ENCODE peak calls at places on chromosomes 6 and 20, in six cellular contexts. P is GM19239, E is epithelial cell of prostate, S is skeletal muscle cell, O is tibial artery, Z is right lobe of liver. Y is an unnamed sample.

GRCh38 chr6:18118330-18118729 is 4.1 kb downstream of the NHLRC1 start:
- DNase-seq in Z (peak), S (no peak), P (no peak), E (no peak), O (no peak), Y (no peak)

GRCh38 chr20:59778615-59779200 is 154.7 kb downstream of the SYCP2 start:
- DNase-seq in Z (no peak), O (peak), P (no peak), S (no peak), E (no peak), Y (no peak)

GRCh38 chr6:151254451-151255081 is 14.8 kb downstream of the AKAP12 start:
- DNase-seq in Z (no peak), E (no peak), P (no peak), S (no peak), O (no peak), Y (peak)

GRCh38 chr6:89781070-89782034 is 38.2 kb downstream of the MDN1 start:
- DNase-seq in S (no peak), P (no peak), O (no peak), Z (peak), E (no peak), Y (no peak)

GRCh38 chr6:107330190-107330589 is 129.2 kb downstream of the PDSS2 start:
- DNase-seq in E (peak), S (no peak), Z (no peak), O (no peak), P (peak), Y (no peak)

GRCh38 chr6:25025919-25026301 is 90.2 kb upstream of the RIPOR2 start:
- DNase-seq in Z (no peak), O (no peak), S (no peak), E (no peak), P (no peak), Y (no peak)

GRCh38 chr6:85810558-85810957 is 167.9 kb upstream of the SYNCRIP start:
- DNase-seq in P (no peak), Z (no peak), E (no peak), S (no peak), O (no peak), Y (no peak)

GRCh38 chr20:44572551-44573500 is 9.6 kb upstream of the PKIG start:
- DNase-seq in E (peak), O (peak), S (peak), P (no peak), Z (no peak), Y (peak)

GRCh38 chr6:45420909-45421699 is 43.4 kb upstream of the SUPT3H start:
- DNase-seq in Z (no peak), E (no peak), P (no peak), O (no peak), S (no peak), Y (no peak)

GRCh38 chr6:169490830-169491229 is 211.0 kb downstream of the WDR27 start:
- DNase-seq in E (no peak), S (no peak), P (no peak), O (no peak), Z (no peak), Y (peak)

GRCh38 chr6:43089874-43090556 is 13.9 kb downstream of the PTK7 start:
- DNase-seq in Z (no peak), S (no peak), O (no peak), P (no peak), E (no peak), Y (no peak)

GRCh38 chr20:43746344-43747137 is 19.7 kb upstream of the GTSF1L start:
- DNase-seq in E (no peak), P (no peak), O (no peak), Z (no peak), S (no peak), Y (no peak)

GRCh38 chr6:104595315-104595820 is 264.4 kb downstream of the HACE1 start:
- DNase-seq in Z (no peak), O (no peak), P (no peak), E (no peak), S (no peak), Y (peak)

GRCh38 chr20:19074828-19075516 is 137.5 kb upstream of the SLC24A3 start:
- DNase-seq in O (no peak), E (no peak), S (no peak), P (peak), Z (peak), Y (no peak)

GRCh38 chr6:28565823-28566526 is 40.3 kb downstream of the GPX5 start:
- DNase-seq in S (no peak), P (no peak), E (no peak), O (no peak), Z (no peak), Y (no peak)

GRCh38 chr6:27777614-27778355 is 134.4 kb downstream of the OR2B2 start:
- DNase-seq in E (no peak), Z (no peak), P (no peak), O (no peak), S (no peak), Y (no peak)

GRCh38 chr20:59650418-59650817 is 46.1 kb downstream of the PHACTR3 start:
- DNase-seq in Z (no peak), P (no peak), O (no peak), E (no peak), S (no peak), Y (no peak)

GRCh38 chr6:150967910-150968309 is 102.4 kb downstream of the MTHFD1L start:
- DNase-seq in E (no peak), S (no peak), O (no peak), P (no peak), Z (no peak), Y (no peak)

GRCh38 chr20:63112491-63113219 is 103.3 kb downstream of the YTHDF1 start:
- DNase-seq in P (no peak), E (no peak), Z (no peak), S (no peak), O (no peak), Y (no peak)

GRCh38 chr20:59577037-59577808 is 27.1 kb upstream of the PHACTR3 start:
- DNase-seq in O (peak), S (no peak), E (no peak), Z (no peak), P (no peak), Y (no peak)

GRCh38 chr6:165488624-165489295 is 174.3 kb downstream of the PDE10A start:
- DNase-seq in O (no peak), S (no peak), P (no peak), Z (no peak), E (no peak), Y (no peak)

GRCh38 chr6:29011276-29011734 is 6.2 kb upstream of the ZNF311 start:
- DNase-seq in Z (peak), E (no peak), O (no peak), P (no peak), S (no peak), Y (peak)

GRCh38 chr6:16049178-16049577 is 79.7 kb upstream of the MYLIP start:
- DNase-seq in O (no peak), P (no peak), S (no peak), Z (no peak), E (no peak), Y (peak)

GRCh38 chr6:36625161-36625919 is 31.2 kb downstream of the SRSF3 start:
- DNase-seq in S (peak), E (no peak), Z (no peak), O (peak), P (no peak), Y (no peak)

GRCh38 chr6:83536034-83536646 is 23.8 kb downstream of the PRSS35 start:
- DNase-seq in O (no peak), S (no peak), E (no peak), P (peak), Z (peak), Y (no peak)

GRCh38 chr6:57301755-57302154 is 15.7 kb upstream of the PRIM2 start:
- DNase-seq in Z (no peak), O (no peak), P (no peak), E (no peak), S (no peak), Y (no peak)

GRCh38 chr20:43988451-43988850 is 73.8 kb downstream of the TOX2 start:
- DNase-seq in E (no peak), P (no peak), S (no peak), Z (no peak), O (no peak), Y (no peak)

GRCh38 chr20:35886537-35886936 is 67.8 kb downstream of the SCAND1 start:
- DNase-seq in O (no peak), P (no peak), E (no peak), S (no peak), Z (no peak), Y (no peak)

GRCh38 chr6:139252018-139252390 is 39.8 kb downstream of the TXLNB start:
- DNase-seq in S (no peak), O (no peak), Z (no peak), P (no peak), E (no peak), Y (no peak)

GRCh38 chr20:30812739-30813411 is 444.6 kb upstream of the DEFB115 start:
- DNase-seq in Z (no peak), S (no peak), E (no peak), P (no peak), O (no peak), Y (no peak)

GRCh38 chr20:22373164-22373895 is 211.0 kb downstream of the FOXA2 start:
- DNase-seq in P (no peak), S (no peak), Z (no peak), E (no peak), O (no peak), Y (no peak)

GRCh38 chr20:44615876-44616603 is 33.7 kb downstream of the PKIG start:
- DNase-seq in P (no peak), E (no peak), S (no peak), Z (no peak), O (no peak), Y (no peak)

GRCh38 chr6:14321992-14322772 is 204.6 kb downstream of the CD83 start:
- DNase-seq in E (no peak), P (no peak), O (no peak), S (no peak), Z (peak), Y (no peak)

GRCh38 chr6:111793711-111794111 is 79.5 kb downstream of the FYN start:
- DNase-seq in O (no peak), P (no peak), S (no peak), E (no peak), Z (no peak), Y (no peak)

GRCh38 chr6:29764422-29765196 is 41.4 kb downstream of the HLA-F start:
- DNase-seq in Z (no peak), O (no peak), S (no peak), E (no peak), P (no peak), Y (peak)

GRCh38 chr6:111925296-111925695 is 52.0 kb upstream of the FYN start:
- DNase-seq in S (peak), P (no peak), O (no peak), Z (no peak), E (no peak), Y (peak)

Y was measured in NCI-H226.